ENCODE peak calls at places on chromosomes 6 and 20, in five cellular contexts. L, Z, M, G and X are unnamed samples.

GRCh38 chr6:116047173-116047933 is 13.3 kb downstream of the FRK start:
- DNase-seq in G (peak), L (no peak), M (no peak), Z (no peak), X (no peak)

GRCh38 chr6:22263748-22264147 is 33.1 kb downstream of the PRL start:
- DNase-seq in M (no peak), L (no peak), Z (no peak), G (no peak), X (no peak)

GRCh38 chr6:159871241-159871640 is 19.5 kb upstream of the MAS1 start:
- DNase-seq in L (no peak), Z (no peak), M (no peak), G (no peak), X (no peak)

GRCh38 chr20:39745380-39745779 is 783.2 kb downstream of the DHX35 start:
- DNase-seq in Z (no peak), G (no peak), L (no peak), M (no peak), X (no peak)

GRCh38 chr20:51750037-51750769 is 18.0 kb downstream of the ATP9A start:
- DNase-seq in G (peak), L (no peak), M (peak), Z (no peak), X (peak)

GRCh38 chr6:6993503-6994237 is 114.1 kb upstream of the RREB1 start:
- DNase-seq in Z (no peak), M (no peak), G (peak), L (no peak), X (no peak)

GRCh38 chr20:19647992-19648391 is 110.1 kb upstream of the RIN2 start:
- DNase-seq in Z (no peak), L (no peak), G (no peak), M (no peak), X (no peak)

GRCh38 chr20:8161262-8162071 is 29.4 kb downstream of the PLCB1 start:
- DNase-seq in Z (no peak), G (no peak), M (no peak), L (no peak), X (no peak)

GRCh38 chr6:150940951-150941350 is 75.4 kb downstream of the MTHFD1L start:
- DNase-seq in M (no peak), Z (no peak), G (no peak), L (no peak), X (no peak)

GRCh38 chr6:24691550-24691949 is 24.7 kb downstream of the ACOT13 start:
- DNase-seq in L (no peak), M (no peak), G (no peak), Z (no peak), X (no peak)

GRCh38 chr20:24100370-24101011 is 111.9 kb upstream of the GGTLC1 start:
- DNase-seq in G (peak), M (peak), Z (peak), L (no peak), X (peak)

GRCh38 chr6:158081657-158081935 is 86.5 kb downstream of the SERAC1 start:
- DNase-seq in L (no peak), G (no peak), Z (no peak), M (no peak), X (no peak)

GRCh38 chr6:47168176-47168575 is 126.0 kb upstream of the ADGRF1 start:
- DNase-seq in L (no peak), G (peak), M (no peak), Z (no peak), X (peak)

GRCh38 chr6:161748535-161749386 is 474.9 kb upstream of the AGPAT4 start:
- DNase-seq in G (peak), Z (peak), L (no peak), M (peak), X (peak)

GRCh38 chr6:25971187-25971811 is 8.7 kb downstream of the TRIM38 start:
- DNase-seq in L (no peak), Z (peak), M (no peak), G (peak), X (peak)

GRCh38 chr6:89660981-89661380 is 22.4 kb upstream of the LYRM2 start:
- DNase-seq in Z (no peak), L (no peak), M (no peak), G (no peak), X (no peak)

GRCh38 chr6:8530775-8531435 is 95.6 kb upstream of the SLC35B3 start:
- DNase-seq in G (no peak), Z (no peak), M (peak), L (no peak), X (no peak)

GRCh38 chr6:37119387-37119886 is 50.5 kb upstream of the PIM1 start:
- DNase-seq in L (no peak), M (no peak), G (no peak), Z (no peak), X (no peak)

GRCh38 chr6:79436232-79436631 is 101.0 kb downstream of the LCA5 start:
- DNase-seq in G (no peak), Z (no peak), M (no peak), L (no peak), X (no peak)

GRCh38 chr20:3209023-3209945 is at the start of gene ITPA:
- DNase-seq in M (peak), L (no peak), G (peak), Z (peak), X (no peak)

GRCh38 chr6:38725414-38726183 is 10.5 kb downstream of the DNAH8 start:
- DNase-seq in L (peak), M (no peak), Z (no peak), G (no peak), X (no peak)

GRCh38 chr6:48111143-48111506 is at the start of gene PTCHD4:
- DNase-seq in G (peak), L (no peak), M (peak), Z (no peak), X (peak)

GRCh38 chr20:6212903-6213302 is 90.1 kb upstream of the FERMT1 start:
- DNase-seq in Z (peak), G (no peak), L (no peak), M (no peak), X (no peak)

GRCh38 chr6:167314180-167314821 is 10.6 kb upstream of the TTLL2 start:
- DNase-seq in Z (no peak), G (no peak), M (no peak), L (no peak), X (no peak)

GRCh38 chr20:35232575-35232974 is 6.1 kb downstream of the MMP24 start:
- DNase-seq in L (no peak), M (no peak), G (no peak), Z (no peak), X (no peak)

GRCh38 chr20:49397525-49397924 is 84.9 kb downstream of the KCNB1 start:
- DNase-seq in G (no peak), M (no peak), L (no peak), Z (no peak), X (no peak)

GRCh38 chr6:136520520-136520919 is 29.7 kb downstream of the MAP7 start:
- DNase-seq in G (no peak), L (no peak), Z (no peak), M (no peak), X (no peak)

GRCh38 chr6:708237-708598 is 15.3 kb upstream of the EXOC2 start:
- DNase-seq in M (no peak), G (no peak), Z (no peak), L (no peak), X (no peak)

GRCh38 chr6:42166444-42167141 is 6.6 kb upstream of the GUCA1A start:
- DNase-seq in L (peak), Z (peak), G (peak), M (peak), X (peak)

GRCh38 chr20:42204261-42204660 is 586.1 kb upstream of the CHD6 start:
- DNase-seq in M (peak), Z (no peak), G (peak), L (no peak), X (no peak)

GRCh38 chr20:38109657-38110524 is 55.2 kb downstream of the TGM2 start:
- DNase-seq in L (no peak), G (peak), M (no peak), Z (no peak), X (no peak)

GRCh38 chr6:108564178-108564577 is 3.5 kb downstream of the FOXO3 start:
- DNase-seq in M (no peak), L (no peak), G (no peak), Z (no peak), X (peak)

GRCh38 chr20:38645318-38645717 is 43.7 kb downstream of the ARHGAP40 start:
- DNase-seq in Z (no peak), G (no peak), L (no peak), M (no peak), X (no peak)

GRCh38 chr20:50652702-50653294 is 38.5 kb downstream of the RIPOR3 start:
- DNase-seq in G (no peak), Z (no peak), M (no peak), L (peak), X (no peak)

GRCh38 chr20:50270569-50270968 is 79.9 kb downstream of the CEBPB start:
- DNase-seq in M (no peak), Z (no peak), G (no peak), L (no peak), X (no peak)

GRCh38 chr6:11282875-11283274 is 50.4 kb upstream of the NEDD9 start:
- DNase-seq in M (no peak), L (no peak), G (no peak), Z (no peak), X (no peak)

DNA sequence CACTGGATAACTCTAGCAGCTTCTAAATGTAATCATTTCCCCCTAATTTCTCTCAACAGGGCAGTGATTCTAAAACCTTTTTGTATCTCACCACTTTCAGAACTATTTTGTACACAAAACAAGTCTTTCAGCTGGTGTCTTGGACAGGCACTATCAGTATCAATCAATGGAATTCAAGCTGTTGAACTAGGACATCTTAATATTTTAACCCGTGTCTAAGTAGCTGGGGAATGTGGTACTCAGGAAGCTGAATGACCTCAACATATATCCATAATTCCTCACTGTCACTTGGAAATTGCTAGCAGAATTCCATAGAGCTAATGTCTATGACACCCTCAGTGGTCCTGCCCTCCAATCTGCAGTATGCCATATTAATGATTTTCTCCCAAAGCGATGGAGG is 24.5 kb downstream of the ADAT2 start:
- DNase-seq in L (no peak), G (no peak), Z (no peak), M (no peak), X (no peak)
- TF ChIP-seq RAD21 in L (no peak), G (no peak), Z (no peak), M (no peak), X (no peak)

DNA sequence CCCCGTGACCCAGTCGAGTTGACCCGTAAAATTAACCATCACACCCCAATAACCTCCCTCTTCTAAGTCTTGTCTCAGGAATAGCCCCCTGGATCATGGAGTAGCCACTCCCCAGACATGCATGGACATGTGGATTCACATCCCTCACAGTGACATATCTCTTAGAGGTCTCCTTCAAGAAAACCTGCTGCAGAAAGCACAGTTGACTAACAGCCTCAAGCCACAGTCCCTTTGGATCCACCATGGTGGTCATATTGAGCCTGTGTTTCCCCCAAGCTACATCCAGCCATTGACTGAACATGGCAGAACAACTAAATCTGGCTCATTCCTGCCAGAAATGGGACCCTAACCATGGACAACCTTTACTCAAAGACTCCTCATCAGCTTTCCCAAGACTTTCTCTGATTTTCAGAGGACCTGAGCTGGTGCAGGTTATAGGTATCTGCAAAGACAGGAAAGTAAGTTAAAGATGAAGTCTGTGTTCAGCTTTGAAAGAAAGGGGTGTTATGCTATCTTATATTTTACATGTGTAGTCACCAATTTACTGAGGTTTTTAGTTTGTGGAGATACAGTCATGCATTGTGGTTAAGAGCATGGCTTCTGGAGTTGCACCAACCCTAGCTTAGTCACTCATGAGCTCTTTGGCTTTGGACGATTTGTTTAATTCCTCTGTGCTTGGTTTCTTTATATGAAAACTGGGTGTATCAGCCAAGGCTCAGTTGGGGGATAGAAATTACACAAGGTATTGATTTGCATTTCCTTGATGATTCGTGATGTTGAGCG is 219.1 kb downstream of the MYLK4 start:
- DNase-seq in Z (no peak), M (no peak), L (no peak), G (no peak), X (no peak)
- TF ChIP-seq JUND in Z (no peak), M (no peak), L (no peak), G (no peak), X (no peak)

DNA sequence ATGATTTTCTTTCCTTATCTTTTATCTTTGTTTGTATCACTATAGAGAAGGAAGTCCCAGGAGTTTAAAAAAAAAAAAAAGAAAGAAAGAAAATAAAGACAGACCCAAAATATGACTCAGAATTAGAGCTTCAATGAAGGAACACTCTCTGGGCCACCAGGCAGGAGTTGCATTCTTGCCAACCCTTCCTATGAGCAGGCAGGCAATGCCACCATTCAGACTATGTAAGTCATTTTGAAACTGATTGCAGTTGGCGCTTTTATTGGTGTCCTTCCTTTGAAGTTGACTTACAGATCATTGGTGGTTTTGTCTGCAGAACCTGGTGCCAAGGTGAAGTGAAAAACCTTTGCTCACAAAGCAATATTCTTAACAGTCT is 50.3 kb downstream of the MYB start:
- DNase-seq in L (peak), Z (no peak), M (no peak), G (no peak), X (no peak)
- TF ChIP-seq RAD21 in L (no peak), Z (no peak), M (no peak), G (no peak), X (no peak)

DNA sequence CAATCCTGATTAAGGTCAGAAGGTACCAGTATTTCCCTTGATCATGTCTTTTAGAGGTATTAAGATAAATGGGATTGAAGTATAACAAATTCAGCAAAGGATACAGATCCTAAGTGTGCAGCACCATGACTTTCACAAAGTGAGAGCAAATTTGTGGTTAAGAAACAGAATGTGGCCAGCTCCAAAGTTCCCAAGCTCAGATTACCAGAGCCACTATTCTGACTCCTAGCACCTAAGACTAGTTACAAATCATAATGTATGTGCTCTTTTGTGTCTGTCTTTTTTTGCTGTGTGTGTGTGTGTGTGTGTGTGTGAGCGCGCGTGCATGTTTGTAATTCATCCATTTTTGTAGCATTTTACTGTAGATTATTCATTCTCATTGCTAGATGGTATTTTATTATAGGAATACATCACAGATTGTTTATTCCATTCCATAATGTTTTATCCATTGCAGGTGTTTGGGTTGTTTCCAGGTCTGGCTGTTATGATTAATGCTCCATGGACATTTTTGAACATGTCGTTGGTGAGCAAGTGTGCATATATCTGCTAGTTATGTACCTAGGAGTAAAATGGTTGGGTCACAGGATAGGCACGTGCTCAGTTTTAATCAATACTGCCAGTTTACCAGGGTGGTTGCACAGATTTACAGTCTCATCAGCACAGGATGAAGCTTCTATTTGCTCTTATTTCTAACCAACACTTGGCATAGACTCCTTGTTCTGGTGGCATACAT is 314.0 kb upstream of the JAG1 start:
- DNase-seq in L (no peak), Z (no peak), M (no peak), G (no peak), X (no peak)
- TF ChIP-seq JUND in L (no peak), Z (no peak), M (peak), G (no peak), X (no peak)

GRCh38 chr6:169829786-169830185 is 78.4 kb downstream of the ERMARD start:
- DNase-seq in M (no peak), L (no peak), Z (no peak), G (no peak), X (no peak)
- TF ChIP-seq RAD21 in M (no peak), L (no peak), Z (no peak), G (no peak), X (no peak)

DNA sequence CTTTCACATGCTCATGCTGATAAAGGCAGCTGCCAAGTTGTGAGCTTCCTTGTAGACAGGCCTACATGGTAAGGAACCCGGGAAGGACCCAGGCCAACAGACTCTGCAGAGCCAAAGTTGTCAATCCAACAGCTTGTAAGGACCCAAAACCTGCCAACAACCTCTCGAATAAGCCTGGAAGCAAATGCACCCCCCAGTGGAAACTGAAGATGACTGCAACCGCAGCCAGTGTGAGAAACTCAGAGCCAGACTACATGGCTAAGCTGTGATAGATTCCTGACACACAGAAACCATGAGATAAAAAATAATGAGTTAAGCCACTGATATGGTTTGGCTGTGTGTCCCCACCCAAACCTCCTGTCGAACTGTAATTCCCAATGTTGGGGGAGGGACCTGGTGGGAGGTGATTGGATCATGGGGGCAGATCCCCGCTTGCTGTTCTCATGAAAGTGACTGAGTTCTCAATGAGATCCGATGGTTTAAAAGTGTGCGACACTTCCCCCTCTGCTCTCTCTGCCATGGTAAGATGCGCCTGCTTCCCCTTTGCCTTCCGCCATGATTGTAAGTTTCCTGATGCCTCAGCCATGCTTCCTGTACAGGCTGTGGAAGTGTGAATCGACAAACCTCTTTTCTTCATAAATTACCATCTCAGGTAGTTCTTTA is 18.8 kb upstream of the CLPSL2 start:
- DNase-seq in L (no peak), M (no peak), G (peak), Z (peak), X (peak)
- TF ChIP-seq JUND in L (no peak), M (no peak), G (no peak), Z (no peak), X (no peak)